ENCODE peak calls at places on chromosomes 13 and 19, in five cellular contexts. U is WTC11, S is HepG2, P is NB4, G is HCT116. X is an unnamed sample.

GRCh38 chr19:32581704-32582164 is 744 bp downstream of the PDCD5 start:
- DNase-seq in S (no peak), U (peak), P (peak), G (no peak), X (peak)

GRCh38 chr13:36344886-36345437 is 1.2 kb downstream of the SPART start:
- DNase-seq in U (no peak), G (no peak), S (no peak), P (peak), X (no peak)

GRCh38 chr13:89465366-89465765 is 1794.2 kb downstream of the SLITRK5 start:
- DNase-seq in U (no peak), G (peak), S (no peak), P (no peak), X (no peak)

GRCh38 chr19:12834976-12835757 is 788 bp upstream of the RTBDN start:
- DNase-seq in U (peak), S (no peak), G (peak), P (no peak), X (no peak)

GRCh38 chr19:55206664-55207500 is 2.4 kb downstream of the PTPRH start:
- DNase-seq in S (peak), P (peak), U (peak), G (peak), X (peak)

GRCh38 chr13:99041788-99042187 is 63.9 kb upstream of the DOCK9 start:
- DNase-seq in S (no peak), U (no peak), P (no peak), G (no peak), X (no peak)

GRCh38 chr19:33948651-33949335 is 152.1 kb downstream of the KCTD15 start:
- DNase-seq in U (no peak), G (no peak), P (no peak), S (no peak), X (no peak)

GRCh38 chr13:73859841-73860240 is 274.4 kb downstream of the KLF12 start:
- DNase-seq in S (no peak), G (no peak), P (no peak), U (no peak), X (no peak)

GRCh38 chr13:76937416-76937815 is 10.9 kb upstream of the ACOD1 start:
- DNase-seq in U (no peak), S (no peak), P (no peak), G (peak), X (peak)
- TF ChIP-seq MAX in U (no peak), S (no peak), P (no peak), G (no peak), X (no peak)

GRCh38 chr13:41605319-41606285 is 148.3 kb downstream of the RGCC start:
- DNase-seq in G (no peak), P (no peak), S (peak), U (no peak), X (no peak)

GRCh38 chr13:41608111-41608510 is 150.8 kb downstream of the RGCC start:
- DNase-seq in U (no peak), G (no peak), S (no peak), P (no peak), X (no peak)

GRCh38 chr13:41603917-41604316 is 146.6 kb downstream of the RGCC start:
- DNase-seq in G (peak), U (no peak), S (no peak), P (peak), X (peak)

GRCh38 chr13:41608779-41609178 is 151.4 kb downstream of the RGCC start:
- DNase-seq in S (no peak), U (no peak), P (no peak), G (no peak), X (no peak)

GRCh38 chr13:41606646-41607045 is 149.3 kb downstream of the RGCC start:
- DNase-seq in P (no peak), U (no peak), G (no peak), S (peak), X (no peak)
- TF ChIP-seq MAX in P (no peak), U (no peak), G (no peak), S (no peak), X (no peak)

GRCh38 chr19:49869484-49870308 is 2.3 kb upstream of the PNKP start:
- DNase-seq in G (peak), S (peak), U (peak), P (peak), X (peak)

GRCh38 chr19:49872245-49873148 is 4.7 kb downstream of the AKT1S1 start:
- DNase-seq in G (no peak), P (no peak), S (no peak), U (no peak), X (no peak)

GRCh38 chr19:49873149-49873521 is 4.0 kb downstream of the AKT1S1 start:
- DNase-seq in S (no peak), G (no peak), U (no peak), P (no peak), X (no peak)

GRCh38 chr19:49870309-49870901 is 3.0 kb upstream of the PNKP start:
- DNase-seq in G (no peak), S (no peak), U (no peak), P (no peak), X (no peak)

DNA sequence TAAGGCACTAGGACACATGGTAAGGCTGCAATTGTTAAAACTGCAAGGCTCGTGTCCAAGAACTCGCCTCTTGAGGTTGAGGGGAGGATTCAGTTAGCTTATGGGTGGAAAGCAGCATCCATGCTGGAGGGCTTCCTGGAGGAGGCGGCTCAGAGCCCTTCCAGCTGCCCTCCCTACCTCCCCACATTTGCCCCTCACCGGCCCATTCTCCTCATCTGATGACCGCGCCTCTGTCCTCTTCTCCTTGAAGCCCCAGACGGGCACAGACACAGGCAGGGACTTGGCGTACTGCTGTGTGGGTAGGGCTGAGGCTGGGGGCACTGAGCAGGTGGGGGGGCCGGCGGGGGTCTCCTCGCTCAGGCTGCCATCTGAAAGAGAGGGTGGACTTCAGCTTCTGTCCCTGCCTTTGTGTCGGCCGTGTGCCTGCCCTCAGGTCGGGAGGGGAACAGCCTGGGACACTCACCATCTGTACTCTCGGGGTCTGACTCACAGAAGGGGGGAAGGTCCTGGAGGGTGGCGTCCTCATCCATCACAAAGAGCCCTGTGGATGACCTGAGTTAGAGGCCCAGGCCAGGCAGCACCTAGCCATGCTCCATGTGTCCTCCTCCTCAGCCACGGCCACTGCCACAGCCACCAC is 4.1 kb upstream of the PNKP start:
- DNase-seq in G (no peak), P (no peak), U (no peak), S (no peak), X (no peak)
- TF ChIP-seq MAX in G (no peak), P (no peak), U (no peak), S (no peak), X (no peak)

GRCh38 chr19:13979686-13980085 is 26.4 kb downstream of the RFX1 start:
- DNase-seq in S (no peak), G (no peak), U (no peak), P (no peak), X (no peak)

GRCh38 chr19:13977803-13978202 is 25.5 kb downstream of the DCAF15 start:
- DNase-seq in P (no peak), S (no peak), G (no peak), U (no peak), X (no peak)

GRCh38 chr19:13979224-13979623 is 26.9 kb downstream of the RFX1 start:
- DNase-seq in U (no peak), G (no peak), P (no peak), S (no peak), X (no peak)

GRCh38 chr19:13978721-13979191 is 26.4 kb downstream of the DCAF15 start:
- DNase-seq in P (no peak), S (no peak), U (no peak), G (no peak), X (no peak)

DNA sequence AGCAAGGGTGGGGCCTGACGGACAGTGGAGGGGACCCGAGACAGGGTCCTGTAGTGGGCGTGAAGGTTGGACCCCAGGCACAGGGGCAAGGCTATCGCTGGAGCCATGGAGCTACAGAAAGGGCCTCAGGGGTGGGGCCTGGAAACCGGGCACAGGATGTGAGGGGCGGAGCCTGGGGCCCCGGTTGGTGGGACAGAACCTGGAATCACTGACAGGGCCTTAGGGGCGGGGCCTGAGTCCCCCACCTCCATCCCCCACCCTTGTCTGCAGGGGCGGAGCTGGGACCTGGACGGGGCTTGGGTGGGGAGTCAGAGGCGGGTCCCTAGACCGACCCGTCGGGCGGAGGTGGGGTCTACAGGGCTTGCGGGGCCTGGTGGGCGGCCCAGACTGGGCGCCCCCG is 26.0 kb downstream of the DCAF15 start:
- DNase-seq in G (no peak), U (peak), S (no peak), P (no peak), X (no peak)
- TF ChIP-seq MAX in G (no peak), U (no peak), S (no peak), P (no peak), X (no peak)

DNA sequence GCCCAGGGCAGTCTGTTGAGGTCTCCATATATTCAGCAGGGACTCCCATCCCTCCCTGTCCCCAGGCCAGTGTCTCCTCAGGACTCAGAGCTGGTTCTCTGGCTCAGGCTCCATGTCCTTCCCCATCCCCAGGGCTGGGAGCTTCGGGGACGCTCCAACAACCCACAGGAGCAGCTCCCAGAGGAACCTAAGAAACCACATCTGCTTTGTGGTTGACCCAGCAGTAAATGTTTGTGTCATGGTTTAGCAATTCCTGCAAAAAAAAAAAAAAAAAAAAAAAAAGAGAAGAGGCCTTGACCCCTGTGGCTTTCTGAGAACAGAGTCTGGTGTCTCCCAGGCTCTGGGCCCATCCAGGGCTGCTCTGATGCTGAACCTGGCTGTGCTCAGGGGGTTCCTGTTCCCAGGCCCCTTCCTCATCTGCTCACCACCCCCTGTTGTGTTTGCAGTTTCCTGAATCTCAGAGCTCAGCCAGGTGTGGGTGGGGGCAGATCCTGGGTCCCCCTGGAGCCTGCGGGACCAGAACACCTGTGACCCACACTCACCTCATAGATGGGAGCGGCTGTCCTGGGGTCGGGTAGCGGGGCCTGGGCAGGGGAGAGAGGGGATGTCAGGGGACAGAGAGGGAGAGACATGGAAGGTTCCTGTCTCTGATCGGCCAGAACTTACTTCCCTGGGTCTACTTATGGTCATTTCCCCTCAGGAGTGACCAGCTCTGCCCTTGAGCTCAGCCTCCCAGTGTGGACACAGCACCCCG is 25.2 kb upstream of the CEACAM1 start:
- DNase-seq in U (no peak), G (no peak), S (peak), P (peak), X (no peak)
- TF ChIP-seq MAX in U (no peak), G (no peak), S (no peak), P (no peak), X (no peak)

GRCh38 chr19:30227071-30227621 is 145.0 kb upstream of the ZNF536 start:
- DNase-seq in G (no peak), S (no peak), U (peak), P (no peak), X (peak)
- TF ChIP-seq MAX in G (no peak), S (no peak), U (no peak), P (no peak), X (no peak)

GRCh38 chr19:44955500-44956439 is 590 bp downstream of the CLPTM1 start:
- DNase-seq in G (no peak), S (no peak), U (no peak), P (no peak), X (no peak)
- TF ChIP-seq MAX in G (no peak), S (no peak), U (no peak), P (no peak), X (no peak)

X was measured in A549.